ENCODE peak calls at places on chromosomes 5 and 9, in eight cellular contexts. M is A673; E is gastrocnemius medialis; O is aorta; K is HCT116; H is tibial nerve; W is tibial artery; P is CD4-positive, CD25-positive, alpha-beta regulatory T cell. T is an unnamed sample.

GRCh38 chr5:175921066-175921730 is 46.9 kb downstream of the THOC3 start:
- DNase-seq in M (no peak), E (no peak), O (no peak), K (no peak), H (no peak), W (no peak), P (no peak), T (no peak)

GRCh38 chr5:106392766-106393165 is 1278.0 kb downstream of the EFNA5 start:
- DNase-seq in M (no peak), E (no peak), O (no peak), K (no peak), H (no peak), W (no peak), P (no peak), T (peak; percentile 62)

GRCh38 chr5:131973089-131973712 is 27.7 kb upstream of the MEIKIN start:
- DNase-seq in M (no peak), E (no peak), O (no peak), K (no peak), H (no peak), W (no peak), P (no peak), T (no peak)

GRCh38 chr5:82387041-82387818 is 109.1 kb upstream of the RPS23 start:
- DNase-seq in M (no peak), E (no peak), O (no peak), K (peak; percentile 77), H (no peak), W (no peak), P (no peak), T (peak; percentile 62)

GRCh38 chr9:108468364-108468763 is 387.4 kb downstream of the ACTL7B start:
- DNase-seq in M (peak; percentile 75), E (peak; percentile 36), O (no peak), K (peak; percentile 54), H (no peak), W (no peak), P (no peak), T (peak; percentile 56)

GRCh38 chr5:27652505-27652904 is 614.1 kb upstream of the CDH9 start:
- DNase-seq in M (no peak), E (no peak), O (no peak), K (no peak), H (no peak), W (no peak), P (no peak), T (no peak)

GRCh38 chr5:62627121-62627520 is 48.5 kb downstream of the LRRC70 start:
- DNase-seq in M (no peak), E (no peak), O (no peak), K (no peak), H (no peak), W (no peak), P (no peak), T (no peak)

GRCh38 chr5:77560677-77561263 is 68.7 kb upstream of the WDR41 start:
- DNase-seq in M (peak; percentile 69), E (no peak), O (no peak), K (peak; percentile 38), H (no peak), W (no peak), P (no peak), T (peak; percentile 12)

GRCh38 chr5:31916327-31916726 is 257.8 kb downstream of the GOLPH3 start:
- DNase-seq in M (no peak), E (no peak), O (no peak), K (no peak), H (no peak), W (no peak), P (no peak), T (no peak)

GRCh38 chr9:103169798-103170197 is 174.7 kb downstream of the CYLC2 start:
- DNase-seq in M (no peak), E (no peak), O (no peak), K (no peak), H (no peak), W (no peak), P (no peak), T (no peak)

GRCh38 chr5:139052975-139053374 is 145.2 kb downstream of the SIL1 start:
- DNase-seq in M (no peak), E (no peak), O (no peak), K (no peak), H (no peak), W (no peak), P (no peak), T (no peak)

GRCh38 chr5:56664025-56664424 is 151.3 kb upstream of the MAP3K1 start:
- DNase-seq in M (no peak), E (no peak), O (no peak), K (no peak), H (no peak), W (no peak), P (no peak), T (no peak)

GRCh38 chr5:36606437-36607113 is at the start of gene SLC1A3:
- DNase-seq in M (peak; percentile 93), E (peak; percentile 72), O (peak; percentile 77), K (peak; percentile 74), H (peak; percentile 33), W (peak; percentile 62), P (no peak), T (peak; percentile 75)

GRCh38 chr5:148474025-148474511 is 90.3 kb downstream of the FBXO38 start:
- DNase-seq in M (no peak), E (peak; percentile 64), O (no peak), K (no peak), H (no peak), W (peak; percentile 89), P (no peak), T (no peak)

GRCh38 chr5:61330879-61331406 is 1.1 kb upstream of the ZSWIM6 start:
- DNase-seq in M (peak; percentile 73), E (peak; percentile 60), O (peak; percentile 92), K (no peak), H (peak; percentile 28), W (peak; percentile 63), P (peak; percentile 65), T (peak; percentile 74)

GRCh38 chr5:75192804-75193203 is 43.9 kb downstream of the ANKRD31 start:
- DNase-seq in M (no peak), E (no peak), O (no peak), K (no peak), H (no peak), W (no peak), P (no peak), T (no peak)

GRCh38 chr9:77916410-77916819 is 115.2 kb downstream of the GNAQ start:
- DNase-seq in M (no peak), E (no peak), O (no peak), K (no peak), H (no peak), W (no peak), P (no peak), T (no peak)

GRCh38 chr9:106487256-106487655 is 375.7 kb upstream of the ZNF462 start:
- DNase-seq in M (no peak), E (no peak), O (no peak), K (no peak), H (no peak), W (no peak), P (no peak), T (no peak)

GRCh38 chr5:37839441-37840035 is 303 bp downstream of the GDNF start:
- DNase-seq in M (peak; percentile 83), E (peak; percentile 73), O (peak; percentile 79), K (no peak), H (no peak), W (no peak), P (no peak), T (peak; percentile 76)

GRCh38 chr5:144315994-144316634 is 145.4 kb downstream of the KCTD16 start:
- DNase-seq in M (no peak), E (no peak), O (no peak), K (no peak), H (no peak), W (no peak), P (no peak), T (no peak)

GRCh38 chr5:56072863-56073777 is 78.4 kb upstream of the IL6ST start:
- DNase-seq in M (no peak), E (no peak), O (no peak), K (no peak), H (no peak), W (no peak), P (no peak), T (no peak)

GRCh38 chr9:129386812-129387177 is 208.7 kb upstream of the IER5L start:
- DNase-seq in M (no peak), E (no peak), O (peak; percentile 59), K (no peak), H (no peak), W (no peak), P (no peak), T (no peak)
- H3K27ac ChIP-seq in M (no peak overlapping the region), E (no peak overlapping the region), O (no peak overlapping the region), K (no peak overlapping the region), H (no peak overlapping the region), W (no peak overlapping the region), P (no peak overlapping the region), T (no peak overlapping the region)

GRCh38 chr5:119288364-119289047 is 67.3 kb upstream of the TNFAIP8 start:
- DNase-seq in M (no peak), E (no peak), O (no peak), K (no peak), H (no peak), W (no peak), P (no peak), T (no peak)

GRCh38 chr5:119285070-119285916 is 70.5 kb upstream of the TNFAIP8 start:
- DNase-seq in M (no peak), E (no peak), O (no peak), K (no peak), H (no peak), W (peak; percentile 25), P (no peak), T (no peak)

GRCh38 chr5:119289413-119289812 is 66.4 kb upstream of the TNFAIP8 start:
- DNase-seq in M (no peak), E (no peak), O (no peak), K (no peak), H (no peak), W (no peak), P (no peak), T (no peak)

GRCh38 chr5:119287547-119288073 is 68.2 kb upstream of the TNFAIP8 start:
- DNase-seq in M (no peak), E (no peak), O (no peak), K (no peak), H (no peak), W (no peak), P (no peak), T (no peak)

GRCh38 chr5:119286516-119287488 is 69.0 kb upstream of the TNFAIP8 start:
- DNase-seq in M (no peak), E (no peak), O (no peak), K (no peak), H (no peak), W (no peak), P (no peak), T (no peak)
- H3K4me1 ChIP-seq in M (no peaks in the 10 kb centered on the region), E (peaks cover 3% of the 10 kb centered on the region), O (peaks cover 7% of the 10 kb centered on the region), K (no peaks in the 10 kb centered on the region), H (no peaks in the 10 kb centered on the region), W (no peaks in the 10 kb centered on the region), P (peaks cover 100% of the 10 kb centered on the region), T (peaks cover 18% of the 10 kb centered on the region)

DNA sequence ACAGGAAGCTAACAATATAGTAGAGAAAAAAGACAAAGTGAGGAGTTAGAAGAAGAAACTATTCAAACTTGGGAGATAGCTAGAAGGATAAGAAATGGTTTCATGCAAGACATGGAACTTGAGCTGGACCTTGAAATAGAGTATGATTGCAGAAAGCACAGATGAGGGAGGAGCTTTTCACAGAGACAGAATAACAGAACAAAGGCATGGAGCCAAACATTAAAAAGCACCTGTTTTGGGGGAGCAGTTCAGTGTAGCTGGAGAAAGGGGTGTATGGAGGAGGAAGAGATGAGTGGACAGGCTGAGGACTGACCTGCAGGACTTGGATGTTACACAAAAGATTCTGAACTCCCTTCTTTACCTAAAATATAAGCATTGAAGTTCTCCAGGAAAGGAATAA is 25.2 kb downstream of the DTWD2 start:
- DNase-seq in M (no peak), E (no peak), O (no peak), K (no peak), H (no peak), W (no peak), P (no peak), T (no peak)
- H3K27ac ChIP-seq in M (no peak overlapping the region), E (no peak overlapping the region), O (no peak overlapping the region), K (no peak overlapping the region), H (no peak overlapping the region), W (no peak overlapping the region), P (no peak overlapping the region), T (no peak overlapping the region)

GRCh38 chr5:16867585-16867953 is 68.5 kb downstream of the MYO10 start:
- DNase-seq in M (no peak), E (no peak), O (no peak), K (no peak), H (no peak), W (no peak), P (no peak), T (no peak)
- H3K4me1 ChIP-seq in M (peaks cover 61% of the 10 kb centered on the region), E (peaks cover 14% of the 10 kb centered on the region), O (no peaks in the 10 kb centered on the region), K (peaks cover 49% of the 10 kb centered on the region), H (no peaks in the 10 kb centered on the region), W (no peaks in the 10 kb centered on the region), P (no peaks in the 10 kb centered on the region), T (peaks cover 88% of the 10 kb centered on the region)

T was measured in SJSA1.